ENCODE peak calls at places on chromosomes 16 and 17, in six cellular contexts. One of them, this sample, is unnamed.

GRCh38 chr16:73616186-73616585 is 568.3 kb upstream of the ZFHX3 start:
- DNase-seq in gastrocnemius medialis: no peak
- DNase-seq in A549: no peak
- DNase-seq in ascending aorta: no peak
- DNase-seq in AG09309: no peak
- DNase-seq in pancreas: no peak
- DNase-seq in this sample: peak; percentile 17

GRCh38 chr16:71350821-71351557 is 7.5 kb upstream of the CALB2 start:
- DNase-seq in gastrocnemius medialis: no peak
- DNase-seq in A549: no peak
- DNase-seq in ascending aorta: no peak
- DNase-seq in AG09309: no peak
- DNase-seq in pancreas: no peak
- DNase-seq in this sample: no peak

GRCh38 chr16:35187665-35188225 is 1728.3 kb downstream of the TP53TG3F start:
- DNase-seq in gastrocnemius medialis: no peak
- DNase-seq in A549: no peak
- DNase-seq in ascending aorta: no peak
- DNase-seq in AG09309: no peak
- DNase-seq in pancreas: no peak
- DNase-seq in this sample: no peak

GRCh38 chr16:54501797-54502196 is 215.2 kb upstream of the IRX3 start:
- DNase-seq in gastrocnemius medialis: no peak
- DNase-seq in A549: no peak
- DNase-seq in ascending aorta: no peak
- DNase-seq in AG09309: no peak
- DNase-seq in pancreas: no peak
- DNase-seq in this sample: no peak

GRCh38 chr17:2706911-2707510 is 4.6 kb downstream of the CLUH start:
- DNase-seq in gastrocnemius medialis: peak; percentile 76
- DNase-seq in A549: no peak
- DNase-seq in ascending aorta: no peak
- DNase-seq in AG09309: no peak
- DNase-seq in pancreas: no peak
- DNase-seq in this sample: no peak

GRCh38 chr17:48001187-48001586 is 30.3 kb downstream of the CDK5RAP3 start:
- DNase-seq in gastrocnemius medialis: no peak
- DNase-seq in A549: no peak
- DNase-seq in ascending aorta: no peak
- DNase-seq in AG09309: no peak
- DNase-seq in pancreas: no peak
- DNase-seq in this sample: no peak

GRCh38 chr16:66618588-66618987 is 14.1 kb downstream of the CMTM3 start:
- DNase-seq in gastrocnemius medialis: peak; percentile 78
- DNase-seq in A549: no peak
- DNase-seq in ascending aorta: peak; percentile 75
- DNase-seq in AG09309: peak; percentile 90
- DNase-seq in pancreas: no peak
- DNase-seq in this sample: no peak

GRCh38 chr16:1225051-1225451 is at the start of gene TPSG1:
- DNase-seq in gastrocnemius medialis: no peak
- DNase-seq in A549: no peak
- DNase-seq in ascending aorta: no peak
- DNase-seq in AG09309: no peak
- DNase-seq in pancreas: no peak
- DNase-seq in this sample: no peak

GRCh38 chr16:57041182-57042156 is 50.9 kb upstream of the CPNE2 start:
- DNase-seq in gastrocnemius medialis: no peak
- DNase-seq in A549: no peak
- DNase-seq in ascending aorta: no peak
- DNase-seq in AG09309: no peak
- DNase-seq in pancreas: no peak
- DNase-seq in this sample: no peak

GRCh38 chr16:86836503-86837125 is 258.3 kb downstream of the FOXL1 start:
- DNase-seq in gastrocnemius medialis: no peak
- DNase-seq in A549: no peak
- DNase-seq in ascending aorta: no peak
- DNase-seq in AG09309: peak; percentile 92
- DNase-seq in pancreas: no peak
- DNase-seq in this sample: no peak

GRCh38 chr16:3674513-3675295 is 20.2 kb downstream of the DNASE1 start:
- DNase-seq in gastrocnemius medialis: no peak
- DNase-seq in A549: no peak
- DNase-seq in ascending aorta: no peak
- DNase-seq in AG09309: no peak
- DNase-seq in pancreas: no peak
- DNase-seq in this sample: no peak
- TF ChIP-seq CTCF in gastrocnemius medialis: no peak
- TF ChIP-seq CTCF in A549: no peak
- TF ChIP-seq CTCF in ascending aorta: no peak
- TF ChIP-seq CTCF in AG09309: no peak
- TF ChIP-seq CTCF in pancreas: no peak
- TF ChIP-seq CTCF in this sample: no peak

GRCh38 chr17:42028791-42029127 is 8.9 kb downstream of the NKIRAS2 start:
- DNase-seq in gastrocnemius medialis: no peak
- DNase-seq in A549: no peak
- DNase-seq in ascending aorta: no peak
- DNase-seq in AG09309: no peak
- DNase-seq in pancreas: no peak
- DNase-seq in this sample: no peak
- TF ChIP-seq CTCF in gastrocnemius medialis: no peak
- TF ChIP-seq CTCF in A549: no peak
- TF ChIP-seq CTCF in ascending aorta: no peak
- TF ChIP-seq CTCF in AG09309: no peak
- TF ChIP-seq CTCF in pancreas: no peak
- TF ChIP-seq CTCF in this sample: no peak

GRCh38 chr16:27698746-27699145 is 148.8 kb downstream of the KATNIP start:
- DNase-seq in gastrocnemius medialis: no peak
- DNase-seq in A549: no peak
- DNase-seq in ascending aorta: peak; percentile 42
- DNase-seq in AG09309: no peak
- DNase-seq in pancreas: no peak
- DNase-seq in this sample: no peak

GRCh38 chr16:27700596-27700995 is 150.7 kb downstream of the KATNIP start:
- DNase-seq in gastrocnemius medialis: no peak
- DNase-seq in A549: no peak
- DNase-seq in ascending aorta: peak; percentile 25
- DNase-seq in AG09309: no peak
- DNase-seq in pancreas: no peak
- DNase-seq in this sample: no peak

GRCh38 chr16:27699540-27699939 is 149.6 kb downstream of the KATNIP start:
- DNase-seq in gastrocnemius medialis: no peak
- DNase-seq in A549: no peak
- DNase-seq in ascending aorta: peak; percentile 45
- DNase-seq in AG09309: no peak
- DNase-seq in pancreas: no peak
- DNase-seq in this sample: no peak

GRCh38 chr16:27695161-27695560 is 145.2 kb downstream of the KATNIP start:
- DNase-seq in gastrocnemius medialis: no peak
- DNase-seq in A549: no peak
- DNase-seq in ascending aorta: peak; percentile 51
- DNase-seq in AG09309: no peak
- DNase-seq in pancreas: no peak
- DNase-seq in this sample: no peak

DNA sequence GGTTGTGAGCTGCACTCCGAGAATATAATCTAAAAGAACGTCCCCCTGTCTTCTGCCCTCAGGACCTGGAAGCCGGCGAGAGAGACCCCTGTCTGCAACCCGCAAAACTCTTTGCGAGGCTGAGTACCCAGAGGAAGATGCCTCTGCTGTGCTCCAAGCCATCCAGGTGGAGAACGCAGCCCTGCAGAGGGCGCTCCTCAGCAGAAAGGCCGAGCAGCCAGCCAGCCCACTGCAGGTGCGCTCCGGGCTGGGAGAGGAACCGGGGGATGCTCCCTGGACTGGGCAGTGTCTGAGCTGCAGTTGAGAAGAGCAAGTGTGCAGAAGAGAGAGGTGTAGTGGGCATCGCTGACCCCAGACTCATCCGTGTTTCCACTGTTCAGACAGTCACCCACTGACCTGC is 148.3 kb downstream of the KATNIP start:
- DNase-seq in gastrocnemius medialis: no peak
- DNase-seq in A549: no peak
- DNase-seq in ascending aorta: peak; percentile 41
- DNase-seq in AG09309: no peak
- DNase-seq in pancreas: no peak
- DNase-seq in this sample: no peak
- TF ChIP-seq CTCF in gastrocnemius medialis: no peak
- TF ChIP-seq CTCF in A549: peak; percentile 22
- TF ChIP-seq CTCF in ascending aorta: no peak
- TF ChIP-seq CTCF in AG09309: peak; percentile 23
- TF ChIP-seq CTCF in pancreas: no peak
- TF ChIP-seq CTCF in this sample: peak; percentile 30

DNA sequence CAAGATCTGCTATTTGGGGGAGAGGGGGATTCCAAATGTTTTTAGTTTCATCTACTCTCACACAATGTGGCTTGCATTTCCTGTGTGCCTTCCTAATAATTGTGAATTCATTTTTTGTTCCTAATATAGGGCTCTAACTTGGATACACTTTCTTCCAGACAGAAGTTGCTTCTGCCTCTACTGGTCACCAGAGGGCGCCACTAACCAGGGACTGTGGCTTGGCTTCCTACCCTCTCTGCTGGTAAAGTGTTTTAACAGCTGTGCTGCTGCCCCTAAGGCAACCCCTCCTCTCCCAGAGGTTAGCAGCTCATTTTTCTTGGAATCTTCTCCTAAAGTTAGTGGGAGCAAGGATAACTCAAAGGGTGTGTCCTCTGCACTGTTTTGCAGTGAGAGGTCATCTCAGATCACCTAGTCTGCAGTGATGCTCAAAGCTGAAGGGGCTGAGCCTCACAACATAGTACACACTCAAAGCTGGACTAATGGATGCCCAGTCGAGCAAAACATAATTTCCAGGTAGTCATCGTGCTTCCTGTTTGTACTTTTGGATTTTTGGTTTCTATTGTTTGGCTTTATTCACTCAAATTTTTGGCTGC is 5.0 kb upstream of the PRSS54 start:
- DNase-seq in gastrocnemius medialis: no peak
- DNase-seq in A549: no peak
- DNase-seq in ascending aorta: no peak
- DNase-seq in AG09309: no peak
- DNase-seq in pancreas: no peak
- DNase-seq in this sample: no peak
- TF ChIP-seq CTCF in gastrocnemius medialis: no peak
- TF ChIP-seq CTCF in A549: peak; percentile 23
- TF ChIP-seq CTCF in ascending aorta: no peak
- TF ChIP-seq CTCF in AG09309: peak; percentile 63
- TF ChIP-seq CTCF in pancreas: peak; percentile 24
- TF ChIP-seq CTCF in this sample: peak; percentile 57

GRCh38 chr17:73595068-73595865 is 49.0 kb downstream of the SDK2 start:
- DNase-seq in gastrocnemius medialis: no peak
- DNase-seq in A549: peak; percentile 72
- DNase-seq in ascending aorta: no peak
- DNase-seq in AG09309: no peak
- DNase-seq in pancreas: no peak
- DNase-seq in this sample: no peak
- TF ChIP-seq CTCF in gastrocnemius medialis: peak; percentile 9
- TF ChIP-seq CTCF in A549: peak; percentile 34
- TF ChIP-seq CTCF in ascending aorta: peak; percentile 51
- TF ChIP-seq CTCF in AG09309: no peak
- TF ChIP-seq CTCF in pancreas: no peak
- TF ChIP-seq CTCF in this sample: peak; percentile 38

GRCh38 chr17:4592240-4593005 is 8.1 kb downstream of the SMTNL2 start:
- DNase-seq in gastrocnemius medialis: no peak
- DNase-seq in A549: no peak
- DNase-seq in ascending aorta: no peak
- DNase-seq in AG09309: no peak
- DNase-seq in pancreas: no peak
- DNase-seq in this sample: no peak

GRCh38 chr17:4591529-4591928 is 7.2 kb downstream of the SMTNL2 start:
- DNase-seq in gastrocnemius medialis: peak; percentile 80
- DNase-seq in A549: peak; percentile 46
- DNase-seq in ascending aorta: no peak
- DNase-seq in AG09309: no peak
- DNase-seq in pancreas: no peak
- DNase-seq in this sample: no peak

GRCh38 chr17:4596636-4597380 is 12.5 kb downstream of the SMTNL2 start:
- DNase-seq in gastrocnemius medialis: no peak
- DNase-seq in A549: no peak
- DNase-seq in ascending aorta: no peak
- DNase-seq in AG09309: no peak
- DNase-seq in pancreas: no peak
- DNase-seq in this sample: no peak

GRCh38 chr17:4593021-4593797 is 8.9 kb downstream of the SMTNL2 start:
- DNase-seq in gastrocnemius medialis: no peak
- DNase-seq in A549: no peak
- DNase-seq in ascending aorta: no peak
- DNase-seq in AG09309: no peak
- DNase-seq in pancreas: no peak
- DNase-seq in this sample: no peak

DNA sequence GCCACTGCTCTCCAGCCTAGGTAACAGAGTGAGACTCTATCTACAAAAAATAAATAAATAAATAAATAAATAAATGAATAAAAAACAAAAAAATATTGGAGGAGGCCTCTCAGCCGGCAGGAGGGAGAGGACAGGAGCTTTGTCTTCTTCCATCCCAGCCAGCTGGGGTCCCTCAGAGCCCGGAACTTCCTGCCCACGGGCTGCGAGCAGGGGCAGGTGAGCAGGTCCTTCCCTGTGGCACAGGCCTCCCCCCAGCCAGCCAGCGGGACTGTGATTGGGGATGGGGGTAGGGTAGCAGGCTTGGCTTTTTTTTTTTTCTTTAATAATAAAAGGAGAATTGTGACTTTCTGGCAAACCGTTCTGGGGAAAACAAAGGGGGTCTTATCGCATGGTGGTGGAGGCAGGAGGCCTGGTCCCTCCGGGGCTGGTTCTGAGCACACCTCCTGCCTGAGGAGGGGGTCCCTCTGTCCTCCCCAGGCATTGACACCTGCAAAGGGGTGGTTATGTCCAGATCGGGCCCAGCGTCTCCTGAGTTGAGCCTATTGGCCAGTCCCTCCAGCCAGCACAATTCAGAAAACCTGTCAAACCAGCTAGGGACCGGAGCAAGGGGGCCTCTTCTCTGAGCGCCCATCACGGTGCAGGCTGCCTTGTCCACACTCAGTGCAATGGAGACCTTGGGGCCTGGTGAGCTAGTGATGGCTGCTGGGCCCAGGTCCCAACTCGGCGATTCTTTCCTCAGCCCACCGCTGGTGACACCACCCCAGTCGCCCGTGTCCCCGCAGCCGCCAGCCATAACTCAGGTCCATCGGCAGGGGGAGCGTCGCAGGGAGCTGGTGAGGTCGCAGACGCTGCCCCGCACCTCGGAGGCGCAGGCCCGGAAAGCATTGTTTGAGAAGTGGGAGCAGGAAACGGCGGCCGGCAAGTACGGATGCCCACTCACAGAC is 10.3 kb downstream of the SMTNL2 start:
- DNase-seq in gastrocnemius medialis: no peak
- DNase-seq in A549: no peak
- DNase-seq in ascending aorta: no peak
- DNase-seq in AG09309: no peak
- DNase-seq in pancreas: no peak
- DNase-seq in this sample: no peak
- TF ChIP-seq CTCF in gastrocnemius medialis: no peak
- TF ChIP-seq CTCF in A549: no peak
- TF ChIP-seq CTCF in ascending aorta: no peak
- TF ChIP-seq CTCF in AG09309: no peak
- TF ChIP-seq CTCF in pancreas: peak; percentile 21
- TF ChIP-seq CTCF in this sample: no peak

This sample was measured in LNCaP clone FGC.